ENCODE peak calls at places on chromosomes 7 and 10, in five cellular contexts. Y, E, Q, J and R are unnamed samples.

GRCh38 chr10:103042129-103042528 is 124.0 kb downstream of the CNNM2 start:
- DNase-seq in Y (no peak), E (peak; percentile 31), Q (no peak), J (no peak), R (no peak)

GRCh38 chr10:72272689-72273409 is 875 bp upstream of the DDIT4 start:
- DNase-seq in Y (peak; percentile 86), E (peak; percentile 92), Q (peak; percentile 88), J (no peak), R (peak; percentile 97)

GRCh38 chr10:109892885-109893284 is 30.4 kb downstream of the XPNPEP1 start:
- DNase-seq in Y (no peak), E (no peak), Q (no peak), J (no peak), R (no peak)

GRCh38 chr7:25288536-25289283 is 60.4 kb upstream of the NPVF start:
- DNase-seq in Y (no peak), E (no peak), Q (no peak), J (no peak), R (no peak)

GRCh38 chr10:43208147-43209063 is 58.5 kb downstream of the RASGEF1A start:
- DNase-seq in Y (no peak), E (peak; percentile 10), Q (no peak), J (no peak), R (no peak)

GRCh38 chr10:71128311-71129010 is 83.9 kb upstream of the UNC5B start:
- DNase-seq in Y (no peak), E (no peak), Q (no peak), J (no peak), R (no peak)

GRCh38 chr7:1725766-1726630 is 55.9 kb downstream of the ELFN1 start:
- DNase-seq in Y (no peak), E (no peak), Q (no peak), J (no peak), R (no peak)

GRCh38 chr10:88082391-88082790 is 219.0 kb downstream of the PTEN start:
- DNase-seq in Y (no peak), E (no peak), Q (no peak), J (no peak), R (no peak)

GRCh38 chr7:48225101-48225500 is 53.8 kb downstream of the ABCA13 start:
- DNase-seq in Y (no peak), E (no peak), Q (no peak), J (no peak), R (no peak)

GRCh38 chr10:19408924-19409323 is 360.3 kb downstream of the MALRD1 start:
- DNase-seq in Y (no peak), E (no peak), Q (no peak), J (no peak), R (no peak)

GRCh38 chr10:618229-618989 is 71.1 kb downstream of the DIP2C start:
- DNase-seq in Y (no peak), E (no peak), Q (no peak), J (no peak), R (no peak)

GRCh38 chr7:1357601-1358271 is 101.5 kb downstream of the MICALL2 start:
- DNase-seq in Y (no peak), E (no peak), Q (no peak), J (no peak), R (no peak)

GRCh38 chr10:50653142-50653541 is 29.4 kb upstream of the SGMS1 start:
- DNase-seq in Y (no peak), E (no peak), Q (no peak), J (no peak), R (peak; percentile 62)

GRCh38 chr10:78928330-78928729 is 140.4 kb upstream of the ZMIZ1 start:
- DNase-seq in Y (no peak), E (no peak), Q (no peak), J (no peak), R (no peak)

GRCh38 chr7:44634187-44634838 is 27.9 kb downstream of the OGDH start:
- DNase-seq in Y (no peak), E (no peak), Q (peak; percentile 25), J (no peak), R (no peak)

GRCh38 chr10:14971867-14972448 is 12.8 kb downstream of the MEIG1 start:
- DNase-seq in Y (no peak), E (peak; percentile 61), Q (no peak), J (no peak), R (no peak)

GRCh38 chr7:511476-512145 is 8.0 kb downstream of the PDGFA start:
- DNase-seq in Y (no peak), E (no peak), Q (no peak), J (no peak), R (no peak)

GRCh38 chr10:34081347-34081743 is 733.8 kb downstream of the PARD3 start:
- DNase-seq in Y (no peak), E (no peak), Q (no peak), J (no peak), R (no peak)

GRCh38 chr7:27616914-27617548 is 45.7 kb downstream of the HIBADH start:
- DNase-seq in Y (no peak), E (no peak), Q (peak; percentile 12), J (no peak), R (no peak)

GRCh38 chr10:110638319-110638718 is 5.8 kb upstream of the RBM20 start:
- DNase-seq in Y (no peak), E (no peak), Q (no peak), J (no peak), R (no peak)

GRCh38 chr10:125156196-125156595 is 4.2 kb downstream of the CTBP2 start:
- DNase-seq in Y (no peak), E (no peak), Q (no peak), J (no peak), R (no peak)

GRCh38 chr7:20358106-20358505 is 27.4 kb downstream of the ITGB8 start:
- DNase-seq in Y (no peak), E (no peak), Q (no peak), J (no peak), R (no peak)

GRCh38 chr10:49288341-49289065 is 10.5 kb upstream of the C10orf71 start:
- DNase-seq in Y (no peak), E (no peak), Q (no peak), J (no peak), R (no peak)

GRCh38 chr10:60343254-60343653 is 46.4 kb downstream of the ANK3 start:
- DNase-seq in Y (no peak), E (no peak), Q (no peak), J (no peak), R (no peak)

GRCh38 chr7:156515911-156516790 is 124.4 kb upstream of the RNF32 start:
- DNase-seq in Y (no peak), E (no peak), Q (peak; percentile 98), J (no peak), R (peak; percentile 53)

GRCh38 chr7:52696183-52696582 is 339.2 kb upstream of the POM121L12 start:
- DNase-seq in Y (no peak), E (no peak), Q (no peak), J (no peak), R (no peak)

DNA sequence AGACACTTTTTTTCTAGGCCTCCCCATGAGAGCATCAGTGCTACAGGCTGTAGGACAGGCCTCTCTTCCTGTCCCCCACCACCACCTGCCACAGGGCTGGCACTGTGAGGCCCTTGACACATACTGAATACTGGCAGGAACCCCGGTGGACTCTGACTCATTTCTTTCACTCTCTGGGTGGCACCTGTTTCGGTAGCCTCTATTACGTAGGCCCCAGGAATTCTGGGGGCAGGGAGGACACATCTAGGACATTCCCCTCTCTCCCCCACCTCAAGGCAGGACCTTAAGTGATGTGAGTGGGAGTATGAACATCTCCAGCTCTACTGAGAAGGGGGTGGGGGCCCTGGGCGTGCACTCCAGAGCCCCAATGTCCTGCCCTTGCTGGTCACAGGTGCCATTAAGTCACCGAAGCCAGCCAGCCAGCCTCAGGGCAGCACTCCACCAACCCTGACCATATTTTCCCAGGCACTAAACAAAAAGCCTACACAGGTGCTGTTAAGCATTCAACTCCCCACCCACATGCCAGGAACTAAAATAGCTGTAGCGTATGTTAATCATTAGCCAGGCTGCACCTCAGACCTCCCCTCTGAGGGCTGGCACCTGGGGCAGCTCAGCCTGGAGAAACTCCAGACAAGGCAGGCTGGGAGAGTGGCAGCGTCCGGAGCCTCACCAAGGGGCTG is 8.9 kb downstream of the ANXA11 start:
- DNase-seq in Y (no peak), E (no peak), Q (peak; percentile 90), J (peak; percentile 68), R (no peak)
- TF ChIP-seq ESRRA in Y (no peak), E (no peak), Q (no peak), J (no peak), R (no peak)

GRCh38 chr7:17301491-17302101 is 3.1 kb downstream of the AHR start:
- DNase-seq in Y (no peak), E (no peak), Q (no peak), J (no peak), R (peak; percentile 12)

GRCh38 chr7:17300012-17300411 is 1.6 kb downstream of the AHR start:
- DNase-seq in Y (no peak), E (no peak), Q (no peak), J (no peak), R (no peak)

GRCh38 chr7:17305387-17306171 is 7.1 kb downstream of the AHR start:
- DNase-seq in Y (no peak), E (no peak), Q (no peak), J (no peak), R (no peak)

GRCh38 chr7:17304926-17305325 is 6.5 kb downstream of the AHR start:
- DNase-seq in Y (peak; percentile 26), E (no peak), Q (no peak), J (no peak), R (no peak)

GRCh38 chr7:17302575-17303142 is 4.2 kb downstream of the AHR start:
- DNase-seq in Y (no peak), E (no peak), Q (no peak), J (peak; percentile 40), R (no peak)
- TF ChIP-seq ESRRA in Y (no peak), E (no peak), Q (no peak), J (no peak), R (no peak)

DNA sequence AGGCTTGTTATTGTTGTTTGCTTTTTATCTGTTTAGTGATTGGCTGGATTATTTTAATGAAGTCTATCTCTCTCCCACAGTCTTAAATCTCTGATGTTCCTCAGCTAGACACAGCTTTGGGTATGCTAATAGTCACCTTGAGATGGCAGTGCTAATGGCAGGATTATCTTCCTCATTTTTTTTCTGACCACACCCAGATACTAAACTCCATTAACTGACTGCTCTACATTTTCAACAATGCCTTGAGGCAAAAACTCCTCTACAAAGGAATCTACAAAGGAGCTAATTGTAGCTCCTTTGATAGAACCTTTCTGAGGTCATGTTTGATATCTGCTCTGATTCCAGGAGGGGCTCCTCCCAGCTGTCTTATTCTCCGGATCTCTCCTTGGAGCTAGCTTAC is 122.6 kb downstream of the HBP1 start:
- DNase-seq in Y (no peak), E (no peak), Q (no peak), J (no peak), R (no peak)
- TF ChIP-seq ESRRA in Y (no peak), E (no peak), Q (no peak), J (no peak), R (no peak)

DNA sequence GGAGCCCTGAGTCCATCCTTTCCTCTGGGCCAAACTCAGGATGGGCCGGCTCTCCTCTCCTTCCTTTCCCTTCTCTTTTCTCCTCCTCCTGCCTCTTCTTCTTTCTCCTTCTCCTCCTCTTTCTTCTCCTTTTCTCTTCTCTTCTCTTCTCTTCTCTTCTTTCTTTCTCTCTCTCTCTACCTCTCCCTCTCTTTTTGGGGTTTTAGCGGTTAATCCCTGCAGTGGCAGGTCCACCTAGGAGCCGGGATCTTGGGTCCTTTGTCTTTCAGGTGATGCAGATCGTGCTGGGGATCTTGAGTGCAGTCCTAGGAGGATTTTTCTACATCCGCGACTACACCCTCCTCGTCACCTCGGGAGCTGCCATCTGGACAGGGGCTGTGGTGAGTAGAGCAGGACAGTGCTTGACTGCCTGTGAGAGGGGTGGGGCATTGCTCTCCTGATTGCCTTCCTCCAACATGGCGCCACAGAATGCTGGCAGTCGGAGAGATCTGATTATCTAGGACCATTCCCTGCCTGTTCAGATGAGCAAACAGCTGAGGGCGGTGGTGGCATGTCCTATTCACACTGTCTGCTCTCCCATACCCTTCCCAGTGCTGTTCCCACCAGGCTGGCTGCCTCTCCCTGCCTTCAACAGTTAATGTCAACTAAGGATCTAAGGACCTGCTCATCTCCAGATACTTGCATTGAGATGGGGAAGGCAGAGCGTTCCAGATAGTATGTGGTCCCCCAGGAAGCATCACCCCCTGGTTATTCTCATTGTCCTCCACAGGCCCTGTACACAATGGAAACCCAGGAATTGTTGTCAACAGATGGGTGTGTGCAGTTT is 1.6 kb downstream of the TMEM176A start:
- DNase-seq in Y (no peak), E (no peak), Q (no peak), J (no peak), R (no peak)
- TF ChIP-seq ESRRA in Y (no peak), E (no peak), Q (no peak), J (no peak), R (no peak)